ENCODE peak calls at places on chromosomes 1 and 21, in four cellular contexts. One of them, this sample, is unnamed.

GRCh38 chr1:185795181-185795580 is 61.0 kb downstream of the HMCN1 start:
- DNase-seq in testis: no peak
- DNase-seq in bronchial epithelial cell: no peak
- DNase-seq in tibial nerve: no peak
- DNase-seq in this sample: no peak

GRCh38 chr1:14282583-14283186 is 315.8 kb upstream of the KAZN start:
- DNase-seq in tibial nerve: no peak
- DNase-seq in testis: no peak
- DNase-seq in bronchial epithelial cell: peak; percentile 6
- DNase-seq in this sample: no peak

GRCh38 chr1:25619101-25619890 is 2.7 kb downstream of the MAN1C1 start:
- DNase-seq in tibial nerve: no peak
- DNase-seq in bronchial epithelial cell: no peak
- DNase-seq in testis: peak; percentile 63
- DNase-seq in this sample: no peak

GRCh38 chr1:221708987-221709386 is 32.9 kb downstream of the DUSP10 start:
- DNase-seq in bronchial epithelial cell: peak; percentile 75
- DNase-seq in tibial nerve: no peak
- DNase-seq in testis: no peak
- DNase-seq in this sample: no peak

GRCh38 chr1:173222149-173223030 is 15.3 kb upstream of the TNFSF4 start:
- DNase-seq in testis: no peak
- DNase-seq in tibial nerve: no peak
- DNase-seq in bronchial epithelial cell: peak; percentile 1
- DNase-seq in this sample: no peak

GRCh38 chr21:44892095-44892494 is 18.6 kb upstream of the PTTG1IP start:
- DNase-seq in tibial nerve: no peak
- DNase-seq in bronchial epithelial cell: no peak
- DNase-seq in testis: no peak
- DNase-seq in this sample: no peak

GRCh38 chr21:42465008-42465878 is 30.8 kb downstream of the RSPH1 start:
- DNase-seq in testis: no peak
- DNase-seq in tibial nerve: no peak
- DNase-seq in bronchial epithelial cell: peak; percentile 43
- DNase-seq in this sample: no peak

GRCh38 chr1:67339623-67340343 is 32.1 kb downstream of the IL12RB2 start:
- DNase-seq in bronchial epithelial cell: peak; percentile 92
- DNase-seq in testis: no peak
- DNase-seq in tibial nerve: no peak
- DNase-seq in this sample: no peak

GRCh38 chr1:72649974-72650373 is 367.6 kb upstream of the NEGR1 start:
- DNase-seq in tibial nerve: no peak
- DNase-seq in bronchial epithelial cell: no peak
- DNase-seq in testis: no peak
- DNase-seq in this sample: no peak

GRCh38 chr1:3313579-3313955 is 140.9 kb upstream of the ARHGEF16 start:
- DNase-seq in testis: peak; percentile 92
- DNase-seq in bronchial epithelial cell: no peak
- DNase-seq in tibial nerve: peak; percentile 82
- DNase-seq in this sample: peak; percentile 77

GRCh38 chr1:18618546-18619466 is 11.8 kb upstream of the PAX7 start:
- DNase-seq in testis: no peak
- DNase-seq in bronchial epithelial cell: peak; percentile 84
- DNase-seq in tibial nerve: no peak
- DNase-seq in this sample: no peak

GRCh38 chr1:118395430-118396001 is 210.5 kb upstream of the SPAG17 start:
- DNase-seq in testis: no peak
- DNase-seq in tibial nerve: no peak
- DNase-seq in bronchial epithelial cell: no peak
- DNase-seq in this sample: no peak

GRCh38 chr1:215677112-215677511 is 110.0 kb downstream of the KCTD3 start:
- DNase-seq in bronchial epithelial cell: no peak
- DNase-seq in tibial nerve: no peak
- DNase-seq in testis: no peak
- DNase-seq in this sample: no peak
- TF ChIP-seq CTCF in bronchial epithelial cell: no peak
- TF ChIP-seq CTCF in tibial nerve: no peak
- TF ChIP-seq CTCF in testis: no peak
- TF ChIP-seq CTCF in this sample: no peak

DNA sequence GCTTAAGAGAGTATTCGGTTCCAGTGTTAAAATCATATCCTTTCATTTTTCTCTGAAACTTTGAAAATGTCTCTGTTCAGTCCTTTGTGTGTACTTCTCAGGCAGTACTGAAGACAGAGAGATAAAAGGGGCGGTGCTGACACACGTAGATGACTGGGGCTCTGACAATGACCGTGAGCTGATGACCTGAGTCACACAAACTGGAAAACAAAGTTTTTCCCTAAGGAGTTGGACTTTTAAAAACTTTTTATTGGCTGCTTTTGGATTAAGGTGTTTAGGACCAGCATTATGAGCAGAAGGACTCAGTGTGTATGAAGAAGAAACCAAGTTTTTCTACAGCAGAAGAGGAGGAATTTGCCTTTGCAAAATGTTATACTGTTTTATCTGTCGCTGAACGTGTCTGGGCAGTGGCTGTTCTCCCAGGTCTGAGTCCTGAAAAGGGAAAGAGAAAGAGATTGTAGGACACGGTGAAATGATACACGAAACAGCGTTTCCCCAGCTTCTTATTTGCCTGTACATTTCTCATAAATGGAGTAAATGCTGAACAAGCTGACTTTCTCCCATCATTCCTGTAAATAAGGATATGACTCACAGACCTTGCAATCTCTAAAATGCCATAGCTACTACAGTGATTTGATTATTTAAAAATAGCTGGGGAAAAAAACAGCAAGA is 51.5 kb downstream of the MAP3K7CL start:
- DNase-seq in bronchial epithelial cell: peak; percentile 90
- DNase-seq in testis: peak; percentile 37
- DNase-seq in tibial nerve: no peak
- DNase-seq in this sample: no peak
- H3K4me3 ChIP-seq in bronchial epithelial cell: peak overlapping the region; percentile 21
- H3K4me3 ChIP-seq in testis: peak overlapping the region; percentile 4
- H3K4me3 ChIP-seq in tibial nerve: peak overlapping the region; percentile 15
- H3K4me3 ChIP-seq in this sample: peak overlapping the region; percentile 5

DNA sequence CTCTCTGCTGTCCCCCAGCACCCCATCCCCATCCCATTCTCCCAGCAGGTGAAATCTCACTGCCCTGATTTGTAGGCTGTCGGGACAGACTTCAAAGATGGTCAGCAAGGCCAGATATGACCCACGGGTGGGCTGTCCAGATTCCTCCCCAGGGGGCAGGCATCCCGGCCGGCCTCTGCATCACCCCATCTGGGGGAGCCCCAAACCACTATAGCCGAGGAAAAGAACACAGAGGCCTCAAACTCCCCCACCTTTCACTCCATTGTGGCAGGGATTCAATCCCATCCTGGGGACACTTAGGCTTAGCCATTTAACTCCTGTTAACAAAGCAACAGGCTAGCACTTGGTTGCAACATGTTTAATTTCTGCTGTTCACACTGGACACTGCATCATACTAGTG is 8.8 kb downstream of the MUL1 start:
- DNase-seq in testis: no peak
- DNase-seq in tibial nerve: no peak
- DNase-seq in bronchial epithelial cell: no peak
- DNase-seq in this sample: no peak
- H3K36me3 ChIP-seq in testis: no peaks in the 10 kb centered on the region
- H3K36me3 ChIP-seq in tibial nerve: peaks cover 28% of the 10 kb centered on the region
- H3K36me3 ChIP-seq in bronchial epithelial cell: peaks cover 20% of the 10 kb centered on the region
- H3K36me3 ChIP-seq in this sample: peaks cover 9% of the 10 kb centered on the region

GRCh38 chr1:6409053-6409452 is 10.7 kb downstream of the HES2 start:
- DNase-seq in testis: no peak
- DNase-seq in tibial nerve: no peak
- DNase-seq in bronchial epithelial cell: no peak
- DNase-seq in this sample: no peak
- TF ChIP-seq CTCF in testis: no peak
- TF ChIP-seq CTCF in tibial nerve: no peak
- TF ChIP-seq CTCF in bronchial epithelial cell: no peak
- TF ChIP-seq CTCF in this sample: no peak

This sample was measured in breast epithelium.